ENCODE peak calls at places on chromosomes 5 and 9, in six cellular contexts. F, G, C, H, R and O are unnamed samples.

GRCh38 chr5:56761486-56761885 is 53.9 kb upstream of the MAP3K1 start:
- DNase-seq in F (no peak), G (no peak), C (no peak), H (no peak), R (no peak), O (no peak)

GRCh38 chr5:138213161-138214029 is at the start of gene CDC23:
- DNase-seq in F (peak; percentile 88), G (peak; percentile 93), C (peak; percentile 97), H (peak; percentile 92), R (peak; percentile 98), O (peak; percentile 99)

GRCh38 chr5:150517272-150518152 is 9.6 kb downstream of the NDST1 start:
- DNase-seq in F (no peak), G (no peak), C (no peak), H (peak; percentile 16), R (peak; percentile 96), O (no peak)

GRCh38 chr9:33151007-33151557 is 16.1 kb downstream of the B4GALT1 start:
- DNase-seq in F (no peak), G (no peak), C (no peak), H (no peak), R (peak; percentile 87), O (no peak)

GRCh38 chr9:20041717-20042116 is 252.9 kb upstream of the SLC24A2 start:
- DNase-seq in F (no peak), G (no peak), C (no peak), H (peak; percentile 87), R (no peak), O (no peak)

GRCh38 chr5:156037151-156037909 is 289.6 kb upstream of the SGCD start:
- DNase-seq in F (no peak), G (no peak), C (no peak), H (no peak), R (no peak), O (no peak)

GRCh38 chr5:14122089-14122488 is 21.1 kb upstream of the TRIO start:
- DNase-seq in F (no peak), G (no peak), C (no peak), H (no peak), R (no peak), O (no peak)

GRCh38 chr9:127119319-127119709 is 3.1 kb downstream of the ANGPTL2 start:
- DNase-seq in F (no peak), G (no peak), C (no peak), H (no peak), R (no peak), O (no peak)

GRCh38 chr9:100937377-100937776 is 91.2 kb upstream of the PLPPR1 start:
- DNase-seq in F (no peak), G (no peak), C (no peak), H (no peak), R (no peak), O (no peak)

GRCh38 chr9:16202913-16203734 is 650.3 kb downstream of the CCDC171 start:
- DNase-seq in F (no peak), G (no peak), C (no peak), H (no peak), R (peak; percentile 80), O (peak; percentile 87)

GRCh38 chr5:94072116-94072515 is 330.7 kb upstream of the POU5F2 start:
- DNase-seq in F (no peak), G (no peak), C (no peak), H (no peak), R (no peak), O (no peak)

GRCh38 chr5:53019320-53019719 is 30.2 kb downstream of the ITGA2 start:
- DNase-seq in F (no peak), G (no peak), C (no peak), H (no peak), R (no peak), O (no peak)

GRCh38 chr9:89635007-89635742 is 30.4 kb downstream of the GADD45G start:
- DNase-seq in F (no peak), G (no peak), C (no peak), H (peak; percentile 88), R (peak; percentile 19), O (peak; percentile 61)